ENCODE peak calls at places on chromosome 17, in five cellular contexts. U is adrenal gland, S is stomach, D is A549, Q is GM23248. H is an unnamed sample. For H3K4me1 and H3K9me3, the result is how much of the 10 kb centered on the place peaks cover.

GRCh38 chr17:35448214-35448898 is at the start of gene SLFN13:
- DNase-seq in U (peak), S (peak), D (peak), Q (peak), H (peak)

GRCh38 chr17:71681427-71682173 is 439.2 kb upstream of the SOX9 start:
- DNase-seq in U (no peak), S (no peak), D (no peak), Q (no peak), H (no peak)

GRCh38 chr17:37506678-37507077 is 17.0 kb downstream of the DUSP14 start:
- DNase-seq in U (peak), S (no peak), D (peak), Q (peak), H (peak)

GRCh38 chr17:45131294-45131615 is 1.1 kb downstream of the PLCD3 start:
- DNase-seq in U (no peak), S (no peak), D (no peak), Q (no peak), H (peak)

GRCh38 chr17:81257533-81257932 is 18.4 kb downstream of the NDUFAF8 start:
- DNase-seq in U (no peak), S (no peak), D (no peak), Q (no peak), H (no peak)

GRCh38 chr17:10803350-10803749 is 549 bp downstream of the TMEM238L start:
- DNase-seq in U (no peak), S (peak), D (no peak), Q (no peak), H (no peak)

GRCh38 chr17:66957951-66958579 is 6.4 kb upstream of the CACNG4 start:
- DNase-seq in U (no peak), S (no peak), D (no peak), Q (no peak), H (no peak)

GRCh38 chr17:45869676-45870341 is 24.5 kb upstream of the MAPT start:
- DNase-seq in U (no peak), S (no peak), D (no peak), Q (peak), H (no peak)

GRCh38 chr17:82931696-82932060 is 91.9 kb upstream of the ZNF750 start:
- DNase-seq in U (peak), S (peak), D (no peak), Q (peak), H (peak)

GRCh38 chr17:44204453-44204882 is 4.8 kb upstream of the ATXN7L3 start:
- DNase-seq in U (peak), S (no peak), D (no peak), Q (peak), H (no peak)

GRCh38 chr17:34616148-34616547 is 36.8 kb downstream of the TMEM132E start:
- DNase-seq in U (no peak), S (no peak), D (no peak), Q (no peak), H (no peak)

GRCh38 chr17:330993-331701 is 21.5 kb downstream of the RPH3AL start:
- DNase-seq in U (peak), S (no peak), D (no peak), Q (no peak), H (no peak)

GRCh38 chr17:70327279-70327678 is 157.9 kb downstream of the KCNJ2 start:
- DNase-seq in U (no peak), S (no peak), D (no peak), Q (no peak), H (no peak)

GRCh38 chr17:30263552-30264333 is 28.0 kb downstream of the BLMH start:
- DNase-seq in U (no peak), S (no peak), D (no peak), Q (peak), H (no peak)

GRCh38 chr17:41551370-41551769 is 20.5 kb downstream of the KRT9 start:
- DNase-seq in U (no peak), S (no peak), D (no peak), Q (peak), H (no peak)

GRCh38 chr17:71361691-71362450 is 758.9 kb upstream of the SOX9 start:
- DNase-seq in U (no peak), S (no peak), D (no peak), Q (peak), H (no peak)

GRCh38 chr17:79779661-79780365 is 1.9 kb downstream of the CBX2 start:
- DNase-seq in U (no peak), S (no peak), D (no peak), Q (no peak), H (no peak)
- H3K4me3 ChIP-seq in U (no peak), S (no peak), D (no peak), Q (no peak), H (no peak)

GRCh38 chr17:50948711-50949110 is 82.6 kb upstream of the TOB1 start:
- DNase-seq in U (peak), S (no peak), D (no peak), Q (no peak), H (no peak)
- H3K4me1 ChIP-seq in U (under half), S (half or more), D (half or more), Q (under half), H (half or more)

DNA sequence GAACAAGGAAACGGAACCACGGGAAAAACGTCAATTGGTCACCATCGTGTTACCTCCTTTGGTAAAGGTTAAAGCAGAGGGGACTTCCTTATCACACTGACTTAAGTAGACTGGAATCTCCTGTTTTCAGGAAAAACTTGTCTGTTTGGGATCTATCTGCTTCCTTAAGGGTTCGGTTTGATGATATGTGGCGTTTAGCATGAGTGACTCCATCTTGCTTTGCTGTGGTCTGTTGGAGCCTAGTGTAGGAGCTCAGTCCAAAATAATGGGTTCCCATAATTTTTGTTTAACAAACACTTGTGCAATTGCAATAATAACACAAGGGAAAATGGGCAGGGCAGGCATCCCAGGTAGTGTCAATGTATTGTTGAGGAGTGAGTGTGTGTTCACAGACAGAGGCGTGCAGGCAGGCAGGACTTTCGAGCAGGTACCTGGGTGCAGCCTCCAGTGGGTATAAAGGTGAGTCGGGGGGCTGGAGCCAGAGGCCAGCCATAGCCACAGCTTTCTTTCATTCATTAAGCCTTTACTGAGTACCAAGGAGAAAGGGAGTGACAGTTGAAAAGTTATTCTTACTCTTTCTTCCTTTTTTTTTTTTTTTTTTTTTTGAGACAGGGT is 4.3 kb upstream of the ENGASE start:
- DNase-seq in U (no peak), S (no peak), D (no peak), Q (no peak), H (peak)
- H3K9me3 ChIP-seq in U (under half), S (under half), D (under half), Q (under half), H (under half)

GRCh38 chr17:3754066-3754457 is 30.4 kb downstream of the HASPIN start:
- DNase-seq in U (no peak), S (no peak), D (no peak), Q (no peak), H (no peak)

GRCh38 chr17:3754458-3755334 is 31.0 kb downstream of the HASPIN start:
- DNase-seq in U (no peak), S (peak), D (no peak), Q (peak), H (peak)

GRCh38 chr17:3751836-3752235 is 28.1 kb downstream of the HASPIN start:
- DNase-seq in U (no peak), S (no peak), D (no peak), Q (no peak), H (no peak)

GRCh38 chr17:3759597-3760216 is 36.0 kb downstream of the HASPIN start:
- DNase-seq in U (no peak), S (no peak), D (no peak), Q (no peak), H (no peak)

DNA sequence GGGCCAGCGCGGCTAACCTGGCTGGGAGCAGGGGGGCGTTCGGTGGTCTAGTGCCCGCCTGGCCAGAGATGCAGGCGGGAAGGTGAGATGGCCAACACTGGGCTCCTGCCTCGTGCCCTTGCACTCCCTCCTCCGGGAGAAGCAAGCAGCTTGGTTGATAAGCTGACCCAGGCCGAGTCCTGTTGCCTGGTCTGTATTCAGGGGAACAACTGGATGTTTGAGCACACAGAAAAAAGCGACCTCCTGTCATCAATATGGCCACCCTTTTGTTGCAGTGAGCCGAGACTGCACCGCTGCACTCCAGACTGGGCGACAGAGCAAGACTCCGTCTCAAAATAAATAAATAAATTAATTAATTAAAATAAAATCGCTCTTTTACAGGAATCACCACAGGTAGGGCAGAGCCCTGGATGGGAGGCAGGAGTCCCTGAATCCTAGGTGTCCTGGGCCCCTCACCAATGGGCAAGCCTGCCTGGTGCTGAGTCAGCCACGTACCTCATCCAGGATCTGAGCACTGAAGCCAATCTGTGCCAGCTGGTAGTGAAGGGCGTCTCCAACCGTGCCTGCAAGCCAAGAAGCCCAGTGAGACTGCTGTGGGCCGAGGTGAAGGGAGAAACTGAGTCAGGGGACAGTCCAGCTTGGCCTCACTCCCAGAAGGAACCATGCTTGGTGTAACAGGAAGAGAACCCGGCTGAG is 31.8 kb downstream of the HASPIN start:
- DNase-seq in U (no peak), S (no peak), D (no peak), Q (no peak), H (peak)
- H3K4me3 ChIP-seq in U (peak), S (peak), D (peak), Q (no peak), H (no peak)

GRCh38 chr17:28159924-28160323 is 117.4 kb downstream of the NLK start:
- DNase-seq in U (no peak), S (no peak), D (no peak), Q (no peak), H (no peak)
- H3K4me1 ChIP-seq in U (under half), S (under half), D (under half), Q (under half), H (under half)

H was measured in mucosa of descending colon.